ENCODE peak calls at places on chromosome 11, in eight cellular contexts. One of them, this sample, is unnamed.

GRCh38 chr11:77082838-77083552 is 16.2 kb downstream of the CAPN5 start:
- DNase-seq in activated T-cell treated with anti-CD3 and anti-CD28 coated beads for 1 hour: peak
- DNase-seq in hippocampal formation: no peak
- DNase-seq in H7: peak
- DNase-seq in NCI-H524: no peak
- DNase-seq in stimulated activated CD8-positive, alpha-beta memory T cell treated with anti-CD3 and anti-CD28 coated beads, Interleukin-15, amount 100 ng/mL, for 24 hours: no peak
- DNase-seq in NCI-H748 treated with DMSO at 0.1 percent for 48 hours: no peak
- DNase-seq in CD8-positive, alpha-beta T cell: peak
- DNase-seq in this sample: no peak

GRCh38 chr11:65528819-65529350 is 4.0 kb downstream of the SCYL1 start:
- DNase-seq in NCI-H748 treated with DMSO at 0.1 percent for 48 hours: no peak
- DNase-seq in stimulated activated CD8-positive, alpha-beta memory T cell treated with anti-CD3 and anti-CD28 coated beads, Interleukin-15, amount 100 ng/mL, for 24 hours: no peak
- DNase-seq in H7: no peak
- DNase-seq in activated T-cell treated with anti-CD3 and anti-CD28 coated beads for 1 hour: no peak
- DNase-seq in NCI-H524: no peak
- DNase-seq in hippocampal formation: no peak
- DNase-seq in CD8-positive, alpha-beta T cell: no peak
- DNase-seq in this sample: no peak

GRCh38 chr11:23079382-23079813 is 219.1 kb upstream of the CCDC179 start:
- DNase-seq in activated T-cell treated with anti-CD3 and anti-CD28 coated beads for 1 hour: no peak
- DNase-seq in NCI-H748 treated with DMSO at 0.1 percent for 48 hours: no peak
- DNase-seq in NCI-H524: no peak
- DNase-seq in H7: no peak
- DNase-seq in CD8-positive, alpha-beta T cell: no peak
- DNase-seq in hippocampal formation: no peak
- DNase-seq in stimulated activated CD8-positive, alpha-beta memory T cell treated with anti-CD3 and anti-CD28 coated beads, Interleukin-15, amount 100 ng/mL, for 24 hours: no peak
- DNase-seq in this sample: no peak

GRCh38 chr11:132115454-132115853 is 745.0 kb downstream of the NTM start:
- DNase-seq in stimulated activated CD8-positive, alpha-beta memory T cell treated with anti-CD3 and anti-CD28 coated beads, Interleukin-15, amount 100 ng/mL, for 24 hours: no peak
- DNase-seq in activated T-cell treated with anti-CD3 and anti-CD28 coated beads for 1 hour: no peak
- DNase-seq in H7: no peak
- DNase-seq in NCI-H524: no peak
- DNase-seq in hippocampal formation: no peak
- DNase-seq in NCI-H748 treated with DMSO at 0.1 percent for 48 hours: no peak
- DNase-seq in CD8-positive, alpha-beta T cell: no peak
- DNase-seq in this sample: no peak

GRCh38 chr11:41074318-41074717 is 385.1 kb downstream of the LRRC4C start:
- DNase-seq in NCI-H524: no peak
- DNase-seq in activated T-cell treated with anti-CD3 and anti-CD28 coated beads for 1 hour: no peak
- DNase-seq in stimulated activated CD8-positive, alpha-beta memory T cell treated with anti-CD3 and anti-CD28 coated beads, Interleukin-15, amount 100 ng/mL, for 24 hours: no peak
- DNase-seq in NCI-H748 treated with DMSO at 0.1 percent for 48 hours: no peak
- DNase-seq in H7: no peak
- DNase-seq in CD8-positive, alpha-beta T cell: no peak
- DNase-seq in hippocampal formation: no peak
- DNase-seq in this sample: no peak

GRCh38 chr11:15055620-15056356 is 17.6 kb upstream of the CALCB start:
- DNase-seq in activated T-cell treated with anti-CD3 and anti-CD28 coated beads for 1 hour: no peak
- DNase-seq in NCI-H748 treated with DMSO at 0.1 percent for 48 hours: no peak
- DNase-seq in stimulated activated CD8-positive, alpha-beta memory T cell treated with anti-CD3 and anti-CD28 coated beads, Interleukin-15, amount 100 ng/mL, for 24 hours: no peak
- DNase-seq in H7: no peak
- DNase-seq in CD8-positive, alpha-beta T cell: no peak
- DNase-seq in NCI-H524: no peak
- DNase-seq in hippocampal formation: no peak
- DNase-seq in this sample: no peak

GRCh38 chr11:58647141-58647699 is 24.8 kb downstream of the CNTF start:
- DNase-seq in H7: no peak
- DNase-seq in stimulated activated CD8-positive, alpha-beta memory T cell treated with anti-CD3 and anti-CD28 coated beads, Interleukin-15, amount 100 ng/mL, for 24 hours: no peak
- DNase-seq in NCI-H524: no peak
- DNase-seq in CD8-positive, alpha-beta T cell: no peak
- DNase-seq in NCI-H748 treated with DMSO at 0.1 percent for 48 hours: no peak
- DNase-seq in hippocampal formation: no peak
- DNase-seq in activated T-cell treated with anti-CD3 and anti-CD28 coated beads for 1 hour: no peak
- DNase-seq in this sample: no peak

GRCh38 chr11:7683571-7683970 is 10.3 kb upstream of the CYB5R2 start:
- DNase-seq in hippocampal formation: no peak
- DNase-seq in activated T-cell treated with anti-CD3 and anti-CD28 coated beads for 1 hour: no peak
- DNase-seq in CD8-positive, alpha-beta T cell: no peak
- DNase-seq in NCI-H748 treated with DMSO at 0.1 percent for 48 hours: no peak
- DNase-seq in NCI-H524: no peak
- DNase-seq in stimulated activated CD8-positive, alpha-beta memory T cell treated with anti-CD3 and anti-CD28 coated beads, Interleukin-15, amount 100 ng/mL, for 24 hours: no peak
- DNase-seq in H7: no peak
- DNase-seq in this sample: no peak

GRCh38 chr11:61899146-61899841 is 7.9 kb upstream of the FADS3 start:
- DNase-seq in CD8-positive, alpha-beta T cell: peak
- DNase-seq in NCI-H748 treated with DMSO at 0.1 percent for 48 hours: peak
- DNase-seq in activated T-cell treated with anti-CD3 and anti-CD28 coated beads for 1 hour: peak
- DNase-seq in H7: peak
- DNase-seq in stimulated activated CD8-positive, alpha-beta memory T cell treated with anti-CD3 and anti-CD28 coated beads, Interleukin-15, amount 100 ng/mL, for 24 hours: peak
- DNase-seq in NCI-H524: peak
- DNase-seq in hippocampal formation: peak
- DNase-seq in this sample: peak

GRCh38 chr11:132844956-132845355 is 687.3 kb downstream of the OPCML start:
- DNase-seq in NCI-H524: no peak
- DNase-seq in CD8-positive, alpha-beta T cell: no peak
- DNase-seq in NCI-H748 treated with DMSO at 0.1 percent for 48 hours: no peak
- DNase-seq in hippocampal formation: no peak
- DNase-seq in stimulated activated CD8-positive, alpha-beta memory T cell treated with anti-CD3 and anti-CD28 coated beads, Interleukin-15, amount 100 ng/mL, for 24 hours: no peak
- DNase-seq in activated T-cell treated with anti-CD3 and anti-CD28 coated beads for 1 hour: no peak
- DNase-seq in H7: no peak
- DNase-seq in this sample: no peak

GRCh38 chr11:65810046-65810868 is 23.4 kb downstream of the OVOL1 start:
- DNase-seq in CD8-positive, alpha-beta T cell: no peak
- DNase-seq in hippocampal formation: no peak
- DNase-seq in activated T-cell treated with anti-CD3 and anti-CD28 coated beads for 1 hour: no peak
- DNase-seq in stimulated activated CD8-positive, alpha-beta memory T cell treated with anti-CD3 and anti-CD28 coated beads, Interleukin-15, amount 100 ng/mL, for 24 hours: no peak
- DNase-seq in H7: no peak
- DNase-seq in NCI-H524: no peak
- DNase-seq in NCI-H748 treated with DMSO at 0.1 percent for 48 hours: no peak
- DNase-seq in this sample: no peak

GRCh38 chr11:28245131-28245530 is 136.9 kb downstream of the METTL15 start:
- DNase-seq in NCI-H748 treated with DMSO at 0.1 percent for 48 hours: no peak
- DNase-seq in NCI-H524: no peak
- DNase-seq in activated T-cell treated with anti-CD3 and anti-CD28 coated beads for 1 hour: no peak
- DNase-seq in hippocampal formation: no peak
- DNase-seq in CD8-positive, alpha-beta T cell: no peak
- DNase-seq in H7: no peak
- DNase-seq in stimulated activated CD8-positive, alpha-beta memory T cell treated with anti-CD3 and anti-CD28 coated beads, Interleukin-15, amount 100 ng/mL, for 24 hours: no peak
- DNase-seq in this sample: no peak

GRCh38 chr11:47494996-47495855 is 46.3 kb upstream of the RAPSN start:
- DNase-seq in NCI-H748 treated with DMSO at 0.1 percent for 48 hours: no peak
- DNase-seq in H7: no peak
- DNase-seq in CD8-positive, alpha-beta T cell: no peak
- DNase-seq in activated T-cell treated with anti-CD3 and anti-CD28 coated beads for 1 hour: no peak
- DNase-seq in stimulated activated CD8-positive, alpha-beta memory T cell treated with anti-CD3 and anti-CD28 coated beads, Interleukin-15, amount 100 ng/mL, for 24 hours: no peak
- DNase-seq in NCI-H524: no peak
- DNase-seq in hippocampal formation: no peak
- DNase-seq in this sample: no peak

GRCh38 chr11:79311461-79311860 is 129.4 kb downstream of the TENM4 start:
- DNase-seq in activated T-cell treated with anti-CD3 and anti-CD28 coated beads for 1 hour: no peak
- DNase-seq in H7: no peak
- DNase-seq in NCI-H748 treated with DMSO at 0.1 percent for 48 hours: no peak
- DNase-seq in CD8-positive, alpha-beta T cell: no peak
- DNase-seq in NCI-H524: no peak
- DNase-seq in hippocampal formation: no peak
- DNase-seq in stimulated activated CD8-positive, alpha-beta memory T cell treated with anti-CD3 and anti-CD28 coated beads, Interleukin-15, amount 100 ng/mL, for 24 hours: no peak
- DNase-seq in this sample: no peak

GRCh38 chr11:42528471-42528870 is 783.3 kb upstream of the API5 start:
- DNase-seq in CD8-positive, alpha-beta T cell: no peak
- DNase-seq in H7: no peak
- DNase-seq in activated T-cell treated with anti-CD3 and anti-CD28 coated beads for 1 hour: no peak
- DNase-seq in NCI-H524: no peak
- DNase-seq in stimulated activated CD8-positive, alpha-beta memory T cell treated with anti-CD3 and anti-CD28 coated beads, Interleukin-15, amount 100 ng/mL, for 24 hours: no peak
- DNase-seq in NCI-H748 treated with DMSO at 0.1 percent for 48 hours: no peak
- DNase-seq in hippocampal formation: no peak
- DNase-seq in this sample: no peak

GRCh38 chr11:117199061-117199915 is at the start of gene TAGLN:
- DNase-seq in hippocampal formation: no peak
- DNase-seq in NCI-H524: no peak
- DNase-seq in stimulated activated CD8-positive, alpha-beta memory T cell treated with anti-CD3 and anti-CD28 coated beads, Interleukin-15, amount 100 ng/mL, for 24 hours: no peak
- DNase-seq in H7: peak
- DNase-seq in NCI-H748 treated with DMSO at 0.1 percent for 48 hours: no peak
- DNase-seq in activated T-cell treated with anti-CD3 and anti-CD28 coated beads for 1 hour: no peak
- DNase-seq in CD8-positive, alpha-beta T cell: no peak
- DNase-seq in this sample: peak

GRCh38 chr11:26467506-26467905 is 104.6 kb downstream of the MUC15 start:
- DNase-seq in H7: no peak
- DNase-seq in stimulated activated CD8-positive, alpha-beta memory T cell treated with anti-CD3 and anti-CD28 coated beads, Interleukin-15, amount 100 ng/mL, for 24 hours: no peak
- DNase-seq in NCI-H524: no peak
- DNase-seq in hippocampal formation: no peak
- DNase-seq in NCI-H748 treated with DMSO at 0.1 percent for 48 hours: no peak
- DNase-seq in activated T-cell treated with anti-CD3 and anti-CD28 coated beads for 1 hour: no peak
- DNase-seq in CD8-positive, alpha-beta T cell: no peak
- DNase-seq in this sample: no peak

GRCh38 chr11:65310215-65310614 is 4.5 kb upstream of the CDC42EP2 start:
- DNase-seq in stimulated activated CD8-positive, alpha-beta memory T cell treated with anti-CD3 and anti-CD28 coated beads, Interleukin-15, amount 100 ng/mL, for 24 hours: no peak
- DNase-seq in activated T-cell treated with anti-CD3 and anti-CD28 coated beads for 1 hour: no peak
- DNase-seq in CD8-positive, alpha-beta T cell: no peak
- DNase-seq in hippocampal formation: peak
- DNase-seq in H7: no peak
- DNase-seq in NCI-H524: no peak
- DNase-seq in NCI-H748 treated with DMSO at 0.1 percent for 48 hours: no peak
- DNase-seq in this sample: peak

GRCh38 chr11:18065572-18065971 is 19.5 kb upstream of the TPH1 start:
- DNase-seq in H7: no peak
- DNase-seq in activated T-cell treated with anti-CD3 and anti-CD28 coated beads for 1 hour: no peak
- DNase-seq in NCI-H524: no peak
- DNase-seq in hippocampal formation: no peak
- DNase-seq in NCI-H748 treated with DMSO at 0.1 percent for 48 hours: peak
- DNase-seq in stimulated activated CD8-positive, alpha-beta memory T cell treated with anti-CD3 and anti-CD28 coated beads, Interleukin-15, amount 100 ng/mL, for 24 hours: no peak
- DNase-seq in CD8-positive, alpha-beta T cell: no peak
- DNase-seq in this sample: peak

GRCh38 chr11:3659595-3660515 is 11.3 kb downstream of the CHRNA10 start:
- DNase-seq in activated T-cell treated with anti-CD3 and anti-CD28 coated beads for 1 hour: no peak
- DNase-seq in NCI-H748 treated with DMSO at 0.1 percent for 48 hours: no peak
- DNase-seq in H7: peak
- DNase-seq in hippocampal formation: no peak
- DNase-seq in CD8-positive, alpha-beta T cell: no peak
- DNase-seq in NCI-H524: no peak
- DNase-seq in stimulated activated CD8-positive, alpha-beta memory T cell treated with anti-CD3 and anti-CD28 coated beads, Interleukin-15, amount 100 ng/mL, for 24 hours: no peak
- DNase-seq in this sample: no peak

GRCh38 chr11:36540998-36541397 is 26.8 kb upstream of the RAG1 start:
- DNase-seq in H7: peak
- DNase-seq in stimulated activated CD8-positive, alpha-beta memory T cell treated with anti-CD3 and anti-CD28 coated beads, Interleukin-15, amount 100 ng/mL, for 24 hours: no peak
- DNase-seq in activated T-cell treated with anti-CD3 and anti-CD28 coated beads for 1 hour: no peak
- DNase-seq in NCI-H524: peak
- DNase-seq in CD8-positive, alpha-beta T cell: no peak
- DNase-seq in NCI-H748 treated with DMSO at 0.1 percent for 48 hours: peak
- DNase-seq in hippocampal formation: no peak
- DNase-seq in this sample: peak

GRCh38 chr11:29634744-29635143 is 382.1 kb downstream of the KCNA4 start:
- DNase-seq in NCI-H748 treated with DMSO at 0.1 percent for 48 hours: no peak
- DNase-seq in activated T-cell treated with anti-CD3 and anti-CD28 coated beads for 1 hour: no peak
- DNase-seq in CD8-positive, alpha-beta T cell: no peak
- DNase-seq in NCI-H524: no peak
- DNase-seq in stimulated activated CD8-positive, alpha-beta memory T cell treated with anti-CD3 and anti-CD28 coated beads, Interleukin-15, amount 100 ng/mL, for 24 hours: no peak
- DNase-seq in H7: no peak
- DNase-seq in hippocampal formation: no peak
- DNase-seq in this sample: no peak

GRCh38 chr11:26134053-26134452 is 197.9 kb upstream of the ANO3 start:
- DNase-seq in NCI-H524: no peak
- DNase-seq in hippocampal formation: no peak
- DNase-seq in H7: no peak
- DNase-seq in CD8-positive, alpha-beta T cell: no peak
- DNase-seq in NCI-H748 treated with DMSO at 0.1 percent for 48 hours: no peak
- DNase-seq in activated T-cell treated with anti-CD3 and anti-CD28 coated beads for 1 hour: no peak
- DNase-seq in stimulated activated CD8-positive, alpha-beta memory T cell treated with anti-CD3 and anti-CD28 coated beads, Interleukin-15, amount 100 ng/mL, for 24 hours: no peak
- DNase-seq in this sample: no peak

GRCh38 chr11:113395782-113396336 is 8.3 kb downstream of the ANKK1 start:
- DNase-seq in stimulated activated CD8-positive, alpha-beta memory T cell treated with anti-CD3 and anti-CD28 coated beads, Interleukin-15, amount 100 ng/mL, for 24 hours: no peak
- DNase-seq in activated T-cell treated with anti-CD3 and anti-CD28 coated beads for 1 hour: no peak
- DNase-seq in hippocampal formation: no peak
- DNase-seq in NCI-H748 treated with DMSO at 0.1 percent for 48 hours: no peak
- DNase-seq in NCI-H524: no peak
- DNase-seq in H7: no peak
- DNase-seq in CD8-positive, alpha-beta T cell: no peak
- DNase-seq in this sample: no peak

GRCh38 chr11:73308963-73309960 is 1.2 kb downstream of the ARHGEF17 start:
- DNase-seq in CD8-positive, alpha-beta T cell: no peak
- DNase-seq in activated T-cell treated with anti-CD3 and anti-CD28 coated beads for 1 hour: no peak
- DNase-seq in stimulated activated CD8-positive, alpha-beta memory T cell treated with anti-CD3 and anti-CD28 coated beads, Interleukin-15, amount 100 ng/mL, for 24 hours: no peak
- DNase-seq in hippocampal formation: peak
- DNase-seq in NCI-H524: no peak
- DNase-seq in H7: peak
- DNase-seq in NCI-H748 treated with DMSO at 0.1 percent for 48 hours: no peak
- DNase-seq in this sample: peak

GRCh38 chr11:44615913-44616806 is 50.7 kb downstream of the CD82 start:
- DNase-seq in NCI-H748 treated with DMSO at 0.1 percent for 48 hours: no peak
- DNase-seq in CD8-positive, alpha-beta T cell: no peak
- DNase-seq in H7: no peak
- DNase-seq in stimulated activated CD8-positive, alpha-beta memory T cell treated with anti-CD3 and anti-CD28 coated beads, Interleukin-15, amount 100 ng/mL, for 24 hours: no peak
- DNase-seq in hippocampal formation: no peak
- DNase-seq in activated T-cell treated with anti-CD3 and anti-CD28 coated beads for 1 hour: no peak
- DNase-seq in NCI-H524: no peak
- DNase-seq in this sample: no peak

This sample was measured in colonic mucosa.